ENCODE peak calls at places on chromosome X, in five cellular contexts. K is CD8-positive, alpha-beta memory T cell; L is H9; J is adipocyte; H is PC-3. O is an unnamed sample.

GRCh38 chrX:46040001-46040400 is 505.2 kb downstream of the ZNF674 start:
- DNase-seq in K (no peak), L (no peak), J (no peak), H (peak; percentile 52), O (no peak)

GRCh38 chrX:119871599-119872395 is at the start of the genes NDUFA1 and RNF113A:
- DNase-seq in K (peak; percentile 71), L (peak; percentile 81), J (peak; percentile 86), H (peak; percentile 91), O (peak; percentile 94)

GRCh38 chrX:49884290-49884862 is 5.1 kb downstream of the USP27X start:
- DNase-seq in K (peak; percentile 33), L (peak; percentile 73), J (peak; percentile 62), H (peak; percentile 62), O (peak; percentile 42)

GRCh38 chrX:116667346-116667745 is 204.6 kb upstream of the CT83 start:
- DNase-seq in K (no peak), L (no peak), J (no peak), H (no peak), O (no peak)

GRCh38 chrX:34612036-34612435 is 45.0 kb downstream of the TMEM47 start:
- DNase-seq in K (no peak), L (no peak), J (no peak), H (no peak), O (no peak)

GRCh38 chrX:29858714-29859113 is 356.6 kb upstream of the MAGEB2 start:
- DNase-seq in K (no peak), L (no peak), J (peak; percentile 58), H (peak; percentile 8), O (no peak)

GRCh38 chrX:17987783-17988182 is 126.7 kb upstream of the RAI2 start:
- DNase-seq in K (no peak), L (no peak), J (no peak), H (no peak), O (no peak)

GRCh38 chrX:143363419-143363818 is 153.9 kb downstream of the SPANXN3 start:
- DNase-seq in K (no peak), L (no peak), J (no peak), H (no peak), O (no peak)

GRCh38 chrX:155068165-155068564 is 2.8 kb downstream of the CMC4 start:
- DNase-seq in K (no peak), L (no peak), J (peak; percentile 49), H (peak; percentile 82), O (no peak)

GRCh38 chrX:34877451-34877850 is 65.1 kb upstream of the FAM47B start:
- DNase-seq in K (no peak), L (no peak), J (peak; percentile 52), H (no peak), O (no peak)

GRCh38 chrX:104750146-104750699 is 184.2 kb downstream of the IL1RAPL2 start:
- DNase-seq in K (no peak), L (no peak), J (no peak), H (peak; percentile 52), O (no peak)

GRCh38 chrX:46208225-46208854 is 336.9 kb downstream of the ZNF674 start:
- DNase-seq in K (no peak), L (no peak), J (peak; percentile 48), H (peak; percentile 60), O (no peak)

GRCh38 chrX:1582686-1583437 is 8.5 kb upstream of the AKAP17A start:
- DNase-seq in K (no peak), L (no peak), J (peak; percentile 30), H (peak; percentile 70), O (peak; percentile 77)

GRCh38 chrX:261167-261857 is 19.9 kb upstream of the PLCXD1 start:
- DNase-seq in K (no peak), L (peak; percentile 56), J (peak; percentile 31), H (peak; percentile 67), O (no peak)

GRCh38 chrX:18354369-18355329 is at the start of gene SCML2:
- DNase-seq in K (no peak), L (peak; percentile 34), J (peak; percentile 71), H (peak; percentile 31), O (peak; percentile 33)

GRCh38 chrX:66504481-66504880 is 134.4 kb downstream of the EDA2R start:
- DNase-seq in K (no peak), L (no peak), J (no peak), H (no peak), O (no peak)

GRCh38 chrX:72142094-72142843 is 10.6 kb upstream of the RTL5 start:
- DNase-seq in K (no peak), L (no peak), J (no peak), H (no peak), O (no peak)

GRCh38 chrX:153459976-153460375 is 10.4 kb downstream of the HAUS7 start:
- DNase-seq in K (no peak), L (no peak), J (peak; percentile 60), H (no peak), O (no peak)

GRCh38 chrX:101774340-101774739 is 114.7 kb upstream of the ARMCX2 start:
- DNase-seq in K (no peak), L (no peak), J (no peak), H (no peak), O (no peak)

GRCh38 chrX:26789751-26790150 is 573.8 kb downstream of the MAGEB5 start:
- DNase-seq in K (no peak), L (no peak), J (no peak), H (no peak), O (no peak)

DNA sequence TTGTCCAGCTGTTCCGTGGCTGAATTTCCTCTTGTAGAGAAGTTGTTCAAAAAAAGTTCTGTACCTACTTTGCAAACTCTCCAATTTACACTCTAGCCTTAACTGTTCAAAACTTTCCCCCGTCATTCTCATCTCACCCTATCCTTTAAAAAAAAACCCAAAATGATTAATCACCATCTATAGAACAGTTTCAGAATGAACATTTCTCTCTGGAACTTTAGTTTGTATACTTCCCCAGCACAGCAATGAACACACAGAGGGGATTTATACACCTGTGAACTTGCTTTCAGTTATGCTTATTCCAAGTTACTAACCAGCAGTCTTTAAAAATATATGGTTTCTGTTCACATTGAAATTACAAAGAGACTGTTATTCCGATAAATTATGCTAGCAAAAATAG is 1.2 kb downstream of the GEMIN8 start:
- DNase-seq in K (no peak), L (no peak), J (no peak), H (no peak), O (no peak)
- H3K4me1 ChIP-seq in K (peaks cover 34% of the 10 kb centered on the region), L (peaks cover 8% of the 10 kb centered on the region), J (peaks cover 31% of the 10 kb centered on the region), H (peaks cover 46% of the 10 kb centered on the region), O (peaks cover 32% of the 10 kb centered on the region)

DNA sequence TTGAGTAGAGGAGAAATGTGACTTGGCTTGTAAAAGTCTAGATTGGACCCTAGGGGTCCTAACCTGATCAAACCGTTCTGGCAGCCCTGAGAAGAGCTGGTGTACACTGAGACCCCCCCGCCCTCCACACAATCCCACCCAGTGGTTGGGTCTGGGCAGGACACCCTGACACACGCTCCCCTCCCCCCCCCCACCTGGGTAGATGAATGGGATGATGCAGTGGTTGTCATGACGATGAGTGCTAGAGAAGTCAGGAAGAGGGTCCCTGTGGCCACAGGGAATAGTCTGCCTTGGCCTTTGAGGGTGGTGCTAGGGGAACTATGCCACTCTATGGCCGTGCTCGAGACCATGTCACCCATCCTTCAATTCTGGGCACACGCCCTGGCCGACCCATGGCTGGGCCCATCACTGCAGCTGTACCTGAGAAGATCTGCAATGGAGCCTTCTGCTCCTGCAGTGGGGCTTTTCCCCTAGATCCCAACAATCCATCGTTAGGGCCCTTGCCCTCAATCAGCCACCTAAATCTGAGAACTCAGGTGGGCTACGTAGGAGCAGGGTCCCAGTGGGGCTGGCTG is 4.4 kb downstream of the CDK16 start:
- DNase-seq in K (no peak), L (no peak), J (no peak), H (no peak), O (no peak)
- H3K4me1 ChIP-seq in K (peaks cover 12% of the 10 kb centered on the region), L (peaks cover 6% of the 10 kb centered on the region), J (peaks cover 14% of the 10 kb centered on the region), H (peaks cover 9% of the 10 kb centered on the region), O (peaks cover 21% of the 10 kb centered on the region)

GRCh38 chrX:10111364-10112148 is 45.2 kb upstream of the CLCN4 start:
- DNase-seq in K (peak; percentile 46), L (no peak), J (peak; percentile 59), H (no peak), O (peak; percentile 63)

GRCh38 chrX:10109695-10110094 is 47.1 kb upstream of the CLCN4 start:
- DNase-seq in K (no peak), L (no peak), J (no peak), H (no peak), O (no peak)

GRCh38 chrX:10112510-10112909 is 44.3 kb upstream of the CLCN4 start:
- DNase-seq in K (no peak), L (no peak), J (no peak), H (no peak), O (peak; percentile 28)

GRCh38 chrX:10110316-10110932 is 46.4 kb upstream of the CLCN4 start:
- DNase-seq in K (no peak), L (no peak), J (no peak), H (no peak), O (no peak)

DNA sequence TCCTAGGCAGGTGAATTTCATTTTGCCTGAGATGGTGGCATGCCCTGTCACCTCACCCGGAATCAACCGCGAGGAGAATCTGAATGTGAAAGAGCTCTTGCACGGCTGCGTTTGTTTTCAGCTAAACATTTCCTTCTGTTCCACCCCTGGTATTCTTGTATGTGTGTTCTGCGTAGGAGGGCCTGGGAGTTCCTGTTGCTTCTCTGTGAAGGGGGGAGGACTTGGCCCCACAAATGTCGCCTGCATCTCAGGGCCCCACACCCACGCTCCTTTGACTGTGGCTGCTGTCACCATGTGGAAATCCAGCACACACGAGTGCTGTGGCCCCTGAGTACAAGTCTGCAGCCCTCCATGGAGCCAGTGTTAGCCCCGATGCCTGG is 45.8 kb upstream of the CLCN4 start:
- DNase-seq in K (peak; percentile 26), L (no peak), J (peak; percentile 40), H (no peak), O (peak; percentile 5)
- H3K4me1 ChIP-seq in K (peaks cover 73% of the 10 kb centered on the region), L (peaks cover 2% of the 10 kb centered on the region), J (no peaks in the 10 kb centered on the region), H (no peaks in the 10 kb centered on the region), O (peaks cover 49% of the 10 kb centered on the region)

DNA sequence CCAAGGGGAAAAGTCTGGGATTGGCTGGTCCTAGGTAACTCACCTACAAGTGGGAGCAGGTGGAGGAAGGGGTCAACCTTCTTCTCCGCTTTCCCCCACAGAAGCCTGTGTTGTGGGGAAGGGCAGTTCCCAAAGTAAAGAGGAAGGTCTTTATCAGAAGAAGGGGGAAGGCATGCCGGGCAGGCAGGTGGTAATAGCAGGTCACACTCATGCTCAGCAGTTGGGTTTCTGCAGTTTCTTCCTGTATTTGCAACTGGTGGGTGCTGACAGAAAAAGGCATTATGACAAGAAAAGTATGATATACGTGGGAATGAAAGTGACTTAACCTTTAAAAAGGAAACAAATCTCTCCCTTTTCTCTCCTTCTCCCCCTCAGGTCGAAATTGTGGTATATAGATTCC is 3.6 kb downstream of the MTMR1 start:
- DNase-seq in K (no peak), L (no peak), J (no peak), H (no peak), O (peak; percentile 35)
- H3K4me1 ChIP-seq in K (peaks cover 42% of the 10 kb centered on the region), L (peaks cover 2% of the 10 kb centered on the region), J (peaks cover 5% of the 10 kb centered on the region), H (peaks cover 29% of the 10 kb centered on the region), O (peaks cover 45% of the 10 kb centered on the region)

GRCh38 chrX:40166582-40166981 is 68.8 kb upstream of the BCOR start:
- DNase-seq in K (no peak), L (peak; percentile 55), J (peak; percentile 82), H (no peak), O (no peak)
- H3K4me1 ChIP-seq in K (peaks cover 20% of the 10 kb centered on the region), L (peaks cover 23% of the 10 kb centered on the region), J (peaks cover 16% of the 10 kb centered on the region), H (peaks cover 20% of the 10 kb centered on the region), O (peaks cover 42% of the 10 kb centered on the region)

GRCh38 chrX:118526149-118526548 is 30.5 kb downstream of the DOCK11 start:
- DNase-seq in K (no peak), L (no peak), J (no peak), H (no peak), O (no peak)
- H3K4me1 ChIP-seq in K (peaks cover 89% of the 10 kb centered on the region), L (no peaks in the 10 kb centered on the region), J (peaks cover 39% of the 10 kb centered on the region), H (no peaks in the 10 kb centered on the region), O (peaks cover 86% of the 10 kb centered on the region)

GRCh38 chrX:41024755-41025154 is 60.5 kb upstream of the USP9X start:
- DNase-seq in K (no peak), L (no peak), J (no peak), H (no peak), O (no peak)
- H3K4me1 ChIP-seq in K (no peaks in the 10 kb centered on the region), L (peaks cover 11% of the 10 kb centered on the region), J (peaks cover 19% of the 10 kb centered on the region), H (peaks cover 28% of the 10 kb centered on the region), O (no peaks in the 10 kb centered on the region)

GRCh38 chrX:2699959-2700358 is 8.9 kb downstream of the CD99 start:
- DNase-seq in K (no peak), L (no peak), J (no peak), H (no peak), O (no peak)
- H3K4me1 ChIP-seq in K (peaks cover 99% of the 10 kb centered on the region), L (no peaks in the 10 kb centered on the region), J (peaks cover 40% of the 10 kb centered on the region), H (peaks cover 34% of the 10 kb centered on the region), O (peaks cover 91% of the 10 kb centered on the region)

O was measured in CD4-positive, CD25-positive, alpha-beta regulatory T cell.